ENCODE peak calls at places on chromosomes 4 and X, in ten cellular contexts. W is heart right ventricle, F is stomach, V is pancreas, O is transverse colon, X is fibroblast of lung, B is Caco-2, D is upper lobe of right lung, J is PC-3, H is left lung. K is an unnamed sample. For H3K36me3, the result is how much of the 10 kb centered on the place peaks cover.

GRCh38 chr4:55880652-55881280 is 27.3 kb downstream of the EXOC1 start:
- DNase-seq in W (no peak), F (no peak), V (no peak), O (no peak), X (no peak), B (no peak), D (no peak), J (peak), H (no peak), K (no peak)

GRCh38 chr4:34158883-34159282 is 2085.4 kb downstream of the ARAP2 start:
- DNase-seq in W (no peak), F (no peak), V (no peak), O (no peak), X (peak), B (no peak), D (no peak), J (peak), H (no peak), K (no peak)

GRCh38 chrX:133921764-133922389 is 63.5 kb downstream of the GPC3 start:
- DNase-seq in W (peak), F (peak), V (peak), O (peak), X (no peak), B (peak), D (peak), J (peak), H (peak), K (peak)

GRCh38 chrX:29024813-29025342 is 437.6 kb downstream of the IL1RAPL1 start:
- DNase-seq in W (no peak), F (no peak), V (no peak), O (no peak), X (no peak), B (no peak), D (no peak), J (no peak), H (no peak), K (no peak)

GRCh38 chrX:53716328-53717088 is 30.0 kb upstream of the HUWE1 start:
- DNase-seq in W (no peak), F (no peak), V (no peak), O (peak), X (peak), B (no peak), D (no peak), J (peak), H (no peak), K (peak)

GRCh38 chr4:166386491-166387367 is 513.7 kb downstream of the TLL1 start:
- DNase-seq in W (no peak), F (no peak), V (no peak), O (no peak), X (peak), B (no peak), D (no peak), J (peak), H (no peak), K (no peak)

GRCh38 chr4:55170462-55170861 is 45.1 kb upstream of the KDR start:
- DNase-seq in W (no peak), F (no peak), V (no peak), O (no peak), X (no peak), B (no peak), D (no peak), J (peak), H (no peak), K (no peak)

GRCh38 chr4:158670975-158671664 is 567 bp downstream of the C4orf46 start:
- DNase-seq in W (peak), F (peak), V (peak), O (peak), X (peak), B (peak), D (peak), J (peak), H (peak), K (peak)

GRCh38 chrX:16469870-16470269 is 180.1 kb upstream of the S100G start:
- DNase-seq in W (no peak), F (no peak), V (no peak), O (no peak), X (no peak), B (peak), D (no peak), J (no peak), H (no peak), K (no peak)

GRCh38 chrX:10529344-10529743 is 91.0 kb downstream of the MID1 start:
- DNase-seq in W (no peak), F (no peak), V (no peak), O (no peak), X (peak), B (no peak), D (no peak), J (peak), H (no peak), K (no peak)

GRCh38 chrX:31397119-31397518 is 325.3 kb upstream of the FTHL17 start:
- DNase-seq in W (no peak), F (no peak), V (no peak), O (no peak), X (peak), B (no peak), D (no peak), J (no peak), H (no peak), K (no peak)

GRCh38 chr4:85200106-85200505 is 233.6 kb upstream of the WDFY3 start:
- DNase-seq in W (no peak), F (no peak), V (no peak), O (no peak), X (peak), B (no peak), D (no peak), J (peak), H (no peak), K (no peak)

GRCh38 chr4:85777908-85778808 is 303.2 kb downstream of the ARHGAP24 start:
- DNase-seq in W (no peak), F (no peak), V (no peak), O (no peak), X (no peak), B (no peak), D (no peak), J (peak), H (no peak), K (no peak)

GRCh38 chrX:150649096-150649870 is 43.9 kb upstream of the MTMR1 start:
- DNase-seq in W (no peak), F (no peak), V (no peak), O (peak), X (peak), B (no peak), D (no peak), J (peak), H (no peak), K (peak)

GRCh38 chr4:119238068-119238722 is 25.7 kb downstream of the USP53 start:
- DNase-seq in W (no peak), F (no peak), V (no peak), O (no peak), X (no peak), B (no peak), D (no peak), J (no peak), H (no peak), K (no peak)

GRCh38 chr4:37666625-37667071 is 19.5 kb downstream of the RELL1 start:
- DNase-seq in W (no peak), F (peak), V (no peak), O (peak), X (peak), B (peak), D (no peak), J (peak), H (peak), K (no peak)

GRCh38 chrX:39652336-39652735 is 445.4 kb downstream of the BCOR start:
- DNase-seq in W (no peak), F (no peak), V (no peak), O (no peak), X (no peak), B (peak), D (no peak), J (peak), H (no peak), K (no peak)

GRCh38 chr4:6732441-6733357 is 16.7 kb downstream of the BLOC1S4 start:
- DNase-seq in W (peak), F (peak), V (no peak), O (peak), X (peak), B (no peak), D (peak), J (peak), H (peak), K (peak)

GRCh38 chr4:48223633-48224295 is 45.9 kb downstream of the TEC start:
- DNase-seq in W (no peak), F (no peak), V (no peak), O (no peak), X (peak), B (no peak), D (no peak), J (peak), H (no peak), K (no peak)

GRCh38 chr4:121819216-121819980 is 4.3 kb downstream of the CCNA2 start:
- DNase-seq in W (no peak), F (no peak), V (no peak), O (no peak), X (peak), B (no peak), D (no peak), J (no peak), H (no peak), K (no peak)

GRCh38 chrX:104135677-104136076 is 21.1 kb downstream of the SLC25A53 start:
- DNase-seq in W (no peak), F (no peak), V (no peak), O (no peak), X (peak), B (no peak), D (no peak), J (no peak), H (no peak), K (no peak)

GRCh38 chr4:38691251-38692008 is 27.4 kb downstream of the KLF3 start:
- DNase-seq in W (no peak), F (no peak), V (no peak), O (no peak), X (peak), B (no peak), D (no peak), J (no peak), H (no peak), K (no peak)

GRCh38 chr4:108982786-108983185 is 219.9 kb upstream of the ETNPPL start:
- DNase-seq in W (no peak), F (no peak), V (no peak), O (no peak), X (no peak), B (no peak), D (no peak), J (no peak), H (no peak), K (no peak)

GRCh38 chr4:45663495-45664148 is 460.2 kb downstream of the GABRG1 start:
- DNase-seq in W (no peak), F (no peak), V (no peak), O (no peak), X (no peak), B (no peak), D (no peak), J (no peak), H (no peak), K (no peak)

GRCh38 chr4:150986085-150986484 is 29.0 kb downstream of the LRBA start:
- DNase-seq in W (no peak), F (no peak), V (no peak), O (no peak), X (no peak), B (no peak), D (no peak), J (no peak), H (no peak), K (no peak)

GRCh38 chrX:40107291-40108083 is 9.7 kb upstream of the BCOR start:
- DNase-seq in W (peak), F (peak), V (peak), O (peak), X (no peak), B (peak), D (peak), J (peak), H (peak), K (peak)

DNA sequence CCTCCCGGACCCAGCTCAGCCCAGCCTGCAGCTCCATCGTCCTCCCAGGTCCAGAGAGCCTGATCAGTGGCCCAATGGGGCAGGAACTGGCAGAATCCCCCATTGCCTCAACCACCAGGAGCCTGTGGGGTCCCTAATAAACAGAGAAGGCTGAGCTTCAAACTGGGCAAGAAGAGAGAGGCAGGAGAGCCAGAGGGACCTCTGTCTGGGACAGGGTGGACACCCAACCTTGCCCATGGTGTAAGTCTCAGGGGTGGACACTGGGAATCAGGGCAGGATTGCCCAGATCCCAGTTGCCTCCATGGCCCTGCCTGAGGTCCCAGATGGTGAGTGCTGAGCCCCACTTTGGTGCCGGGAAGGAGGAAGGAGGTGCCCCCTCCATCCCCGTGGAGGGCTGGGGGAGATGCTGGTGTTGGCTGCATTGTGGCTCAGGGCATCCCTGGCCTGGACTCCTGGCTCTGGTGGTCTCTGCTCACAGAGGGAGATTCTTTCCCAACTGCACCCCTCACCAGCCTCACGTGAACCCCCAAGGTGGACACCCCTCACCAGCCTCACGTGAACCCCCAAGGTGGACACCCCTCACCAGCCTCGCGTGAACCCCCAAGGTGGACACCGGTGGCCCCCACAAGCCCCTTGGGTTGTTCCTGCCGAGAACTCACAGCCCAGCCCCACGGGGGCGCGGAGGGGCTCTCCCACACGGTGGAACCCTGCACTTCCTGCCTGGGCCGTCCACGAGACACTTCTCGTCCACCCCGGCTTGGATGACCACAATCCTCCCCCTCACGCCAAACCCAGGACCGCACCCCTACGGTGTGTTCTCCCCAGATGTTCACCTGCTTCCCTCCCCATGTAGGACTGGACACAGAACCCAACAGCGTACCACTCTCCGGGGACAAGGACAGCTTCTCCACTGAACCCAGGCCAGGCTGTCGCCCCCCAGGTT is 5.4 kb downstream of the CPLX1 start:
- DNase-seq in W (no peak), F (no peak), V (peak), O (no peak), X (no peak), B (no peak), D (peak), J (no peak), H (no peak), K (no peak)
- H3K36me3 ChIP-seq in W (under half), F (under half), V (under half), O (under half), X (under half), B (under half), D (under half), J (under half), H (under half), K (under half)

GRCh38 chr4:20761382-20761781 is 61.1 kb downstream of the PACRGL start:
- DNase-seq in W (no peak), F (no peak), V (no peak), O (no peak), X (no peak), B (no peak), D (no peak), J (peak), H (no peak), K (no peak)
- TF ChIP-seq CTCF in W (no peak), F (no peak), V (no peak), O (no peak), X (no peak), B (no peak), D (no peak), J (no peak), H (no peak), K (no peak)

GRCh38 chrX:121365572-121366161 is 318.3 kb downstream of the GLUD2 start:
- DNase-seq in W (no peak), F (no peak), V (no peak), O (peak), X (no peak), B (peak), D (no peak), J (no peak), H (no peak), K (no peak)
- H3K36me3 ChIP-seq in W (under half), F (under half), V (under half), O (under half), X (under half), B (under half), D (under half), J (under half), H (under half), K (under half)

GRCh38 chr4:139005774-139006173 is 9.8 kb upstream of the NOCT start:
- DNase-seq in W (no peak), F (no peak), V (no peak), O (no peak), X (no peak), B (no peak), D (no peak), J (peak), H (no peak), K (no peak)
- TF ChIP-seq CTCF in W (no peak), F (no peak), V (no peak), O (no peak), X (no peak), B (no peak), D (no peak), J (no peak), H (no peak), K (no peak)